ENCODE peak calls at places on chromosome 11, in nine cellular contexts. U is activated CD8-positive, alpha-beta T cell treated with anti-CD3 and anti-CD28 coated beads, Interleukin-2, amount 10 ng/mL, durations not matched to agents 7 days and 5 days; O is HuH-7.5; T is NCI-H345; G is ACHN; N is IMR-90; Z is effector memory CD4-positive, alpha-beta T cell; H is NCI-H1092; Q is GM12892. E is an unnamed sample.

GRCh38 chr11:65187146-65187675 is 5.5 kb downstream of the CAPN1 start:
- DNase-seq in U (no peak), N (no peak), Z (no peak), T (no peak), O (no peak), H (no peak), G (no peak), Q (no peak), E (no peak)

GRCh38 chr11:46279393-46280099 is 2.1 kb downstream of the CREB3L1 start:
- DNase-seq in Z (no peak), O (no peak), T (peak; percentile 51), U (no peak), G (no peak), H (peak; percentile 69), N (peak; percentile 80), Q (no peak), E (no peak)

GRCh38 chr11:92311616-92312449 is 87.2 kb downstream of the FAT3 start:
- DNase-seq in O (no peak), H (no peak), Q (no peak), U (no peak), G (no peak), T (no peak), Z (no peak), N (peak; percentile 19), E (no peak)

GRCh38 chr11:95444309-95445202 is 213.6 kb upstream of the SESN3 start:
- DNase-seq in Z (no peak), N (no peak), H (no peak), O (no peak), T (no peak), Q (no peak), G (no peak), U (no peak), E (no peak)

GRCh38 chr11:27421819-27422494 is 50.6 kb downstream of the LGR4 start:
- DNase-seq in G (no peak), U (no peak), Q (no peak), T (no peak), N (no peak), H (no peak), Z (no peak), O (no peak), E (no peak)

GRCh38 chr11:24585192-24585591 is 88.3 kb downstream of the LUZP2 start:
- DNase-seq in T (no peak), N (peak; percentile 13), O (no peak), Z (no peak), Q (no peak), G (peak; percentile 65), U (no peak), H (no peak), E (no peak)

GRCh38 chr11:14258177-14258935 is 100.6 kb downstream of the RRAS2 start:
- DNase-seq in T (no peak), O (peak; percentile 56), G (peak; percentile 33), Q (no peak), N (peak; percentile 75), H (no peak), Z (no peak), U (no peak), E (no peak)

GRCh38 chr11:86194998-86195397 is 49.6 kb upstream of the EED start:
- DNase-seq in N (no peak), U (no peak), Z (no peak), T (no peak), Q (no peak), G (no peak), O (no peak), H (no peak), E (no peak)

GRCh38 chr11:44893250-44894216 is 57.1 kb downstream of the TP53I11 start:
- DNase-seq in O (no peak), H (peak; percentile 33), N (no peak), Q (no peak), G (no peak), Z (no peak), T (no peak), U (no peak), E (no peak)

GRCh38 chr11:110196241-110196754 is 100.1 kb downstream of the RDX start:
- DNase-seq in G (peak; percentile 87), Z (no peak), Q (no peak), H (no peak), O (no peak), U (no peak), T (no peak), N (peak; percentile 87), E (no peak)

GRCh38 chr11:63491614-63492372 is 826 bp upstream of the PLAAT5 start:
- DNase-seq in U (no peak), Z (no peak), O (peak; percentile 74), H (no peak), Q (no peak), T (no peak), G (no peak), N (peak; percentile 46), E (no peak)

GRCh38 chr11:3186166-3186953 is 21.2 kb upstream of the OSBPL5 start:
- DNase-seq in Z (no peak), N (no peak), O (no peak), H (no peak), U (no peak), T (no peak), G (no peak), Q (no peak), E (no peak)

GRCh38 chr11:63839508-63840355 is 822 bp downstream of the MARK2 start:
- DNase-seq in H (no peak), O (no peak), T (peak; percentile 18), N (no peak), Q (no peak), G (peak; percentile 18), U (peak; percentile 39), Z (peak; percentile 5), E (peak; percentile 38)

GRCh38 chr11:85756401-85757200 is 54.3 kb downstream of the SYTL2 start:
- DNase-seq in G (no peak), Z (no peak), U (peak; percentile 58), Q (no peak), N (no peak), T (no peak), O (no peak), H (no peak), E (no peak)

GRCh38 chr11:206002-206384 is 1.2 kb downstream of the BET1L start:
- DNase-seq in H (no peak), G (no peak), Q (no peak), N (no peak), T (no peak), Z (no peak), U (peak; percentile 27), O (no peak), E (no peak)

GRCh38 chr11:14789879-14790484 is 102.0 kb downstream of the CYP2R1 start:
- DNase-seq in U (no peak), T (no peak), N (peak; percentile 28), H (no peak), Q (no peak), G (peak; percentile 3), Z (no peak), O (no peak), E (no peak)

GRCh38 chr11:130462101-130462885 is 13.8 kb downstream of the ADAMTS15 start:
- DNase-seq in Z (no peak), U (no peak), T (no peak), O (no peak), H (no peak), G (no peak), Q (no peak), N (no peak), E (no peak)

GRCh38 chr11:45369294-45369693 is 83.2 kb upstream of the SYT13 start:
- DNase-seq in H (no peak), Z (no peak), T (no peak), N (no peak), G (no peak), Q (no peak), U (no peak), O (no peak), E (no peak)

GRCh38 chr11:132539590-132540368 is 992.5 kb downstream of the OPCML start:
- DNase-seq in T (peak; percentile 11), Z (no peak), H (no peak), U (no peak), O (no peak), Q (no peak), N (no peak), G (no peak), E (no peak)

GRCh38 chr11:15941206-15941770 is 415.1 kb downstream of the SOX6 start:
- DNase-seq in T (no peak), H (no peak), Z (no peak), N (no peak), Q (peak; percentile 63), U (no peak), G (no peak), O (peak; percentile 58), E (no peak)

GRCh38 chr11:2569321-2569721 is 124.5 kb downstream of the KCNQ1 start:
- DNase-seq in U (no peak), H (no peak), N (no peak), Q (no peak), T (no peak), G (no peak), O (no peak), Z (no peak), E (no peak)

GRCh38 chr11:94002226-94002625 is 18.9 kb upstream of the HEPHL1 start:
- DNase-seq in N (peak; percentile 44), O (no peak), Z (no peak), Q (no peak), U (no peak), G (no peak), H (no peak), T (no peak), E (no peak)

GRCh38 chr11:71098776-71099175 is 153.6 kb downstream of the SHANK2 start:
- DNase-seq in U (no peak), O (no peak), Z (no peak), Q (no peak), H (no peak), T (no peak), N (no peak), G (no peak), E (no peak)

GRCh38 chr11:77064648-77065217 is 2.0 kb upstream of the CAPN5 start:
- DNase-seq in G (no peak), U (no peak), T (no peak), O (no peak), H (no peak), N (no peak), Z (no peak), Q (no peak), E (no peak)

GRCh38 chr11:31873115-31873514 is 62.0 kb upstream of the PAX6 start:
- DNase-seq in N (no peak), T (no peak), O (no peak), Q (no peak), H (no peak), Z (no peak), U (no peak), G (no peak), E (no peak)

GRCh38 chr11:107563702-107564101 is 1.8 kb downstream of the ALKBH8 start:
- DNase-seq in O (no peak), N (peak; percentile 66), Z (peak; percentile 6), T (peak; percentile 24), U (peak; percentile 65), G (peak; percentile 59), Q (no peak), H (peak; percentile 10), E (peak; percentile 63)